ENCODE peak calls at places on chromosomes 4 and X, in nine cellular contexts. One of them, this sample, is unnamed.

GRCh38 chr4:87260477-87260876 is 40.1 kb upstream of the KLHL8 start:
- DNase-seq in foreskin fibroblast: no peak
- DNase-seq in neural crest cell: no peak
- DNase-seq in AG04450: no peak
- DNase-seq in cardiac fibroblast: no peak
- DNase-seq in epithelial cell of esophagus: peak; percentile 13
- DNase-seq in mesothelial cell of epicardium: no peak
- DNase-seq in PC-3: peak; percentile 6
- DNase-seq in tibial artery: no peak
- DNase-seq in this sample: no peak

GRCh38 chrX:100658936-100659335 is 14.9 kb downstream of the SRPX2 start:
- DNase-seq in tibial artery: no peak
- DNase-seq in neural crest cell: no peak
- DNase-seq in mesothelial cell of epicardium: no peak
- DNase-seq in cardiac fibroblast: no peak
- DNase-seq in PC-3: no peak
- DNase-seq in epithelial cell of esophagus: peak; percentile 39
- DNase-seq in AG04450: no peak
- DNase-seq in foreskin fibroblast: no peak
- DNase-seq in this sample: no peak

GRCh38 chrX:150436200-150436599 is 73.1 kb downstream of the MAMLD1 start:
- DNase-seq in cardiac fibroblast: peak; percentile 16
- DNase-seq in neural crest cell: no peak
- DNase-seq in PC-3: peak; percentile 55
- DNase-seq in AG04450: no peak
- DNase-seq in tibial artery: no peak
- DNase-seq in foreskin fibroblast: peak; percentile 24
- DNase-seq in mesothelial cell of epicardium: no peak
- DNase-seq in epithelial cell of esophagus: no peak
- DNase-seq in this sample: no peak

GRCh38 chrX:13128104-13128503 is 83.7 kb upstream of the FAM9C start:
- DNase-seq in tibial artery: no peak
- DNase-seq in PC-3: peak; percentile 54
- DNase-seq in cardiac fibroblast: peak; percentile 60
- DNase-seq in neural crest cell: no peak
- DNase-seq in epithelial cell of esophagus: peak; percentile 50
- DNase-seq in foreskin fibroblast: peak; percentile 46
- DNase-seq in mesothelial cell of epicardium: no peak
- DNase-seq in AG04450: no peak
- DNase-seq in this sample: no peak

GRCh38 chrX:46576458-46576857 is 2.9 kb downstream of the CHST7 start:
- DNase-seq in mesothelial cell of epicardium: no peak
- DNase-seq in PC-3: peak; percentile 53
- DNase-seq in neural crest cell: no peak
- DNase-seq in tibial artery: peak; percentile 37
- DNase-seq in AG04450: no peak
- DNase-seq in epithelial cell of esophagus: no peak
- DNase-seq in foreskin fibroblast: peak; percentile 74
- DNase-seq in cardiac fibroblast: peak; percentile 63
- DNase-seq in this sample: no peak

GRCh38 chrX:5306654-5307121 is 922.0 kb downstream of the NLGN4X start:
- DNase-seq in AG04450: no peak
- DNase-seq in foreskin fibroblast: no peak
- DNase-seq in tibial artery: peak; percentile 19
- DNase-seq in PC-3: no peak
- DNase-seq in cardiac fibroblast: no peak
- DNase-seq in epithelial cell of esophagus: no peak
- DNase-seq in neural crest cell: no peak
- DNase-seq in mesothelial cell of epicardium: no peak
- DNase-seq in this sample: no peak

GRCh38 chrX:154368630-154369452 is 5.6 kb downstream of the FLNA start:
- DNase-seq in neural crest cell: no peak
- DNase-seq in foreskin fibroblast: peak; percentile 98
- DNase-seq in cardiac fibroblast: peak; percentile 96
- DNase-seq in PC-3: peak; percentile 95
- DNase-seq in AG04450: peak; percentile 74
- DNase-seq in tibial artery: peak; percentile 81
- DNase-seq in epithelial cell of esophagus: peak; percentile 91
- DNase-seq in mesothelial cell of epicardium: peak; percentile 54
- DNase-seq in this sample: no peak

GRCh38 chrX:35622601-35623000 is 175.5 kb upstream of the MAGEB16 start:
- DNase-seq in PC-3: no peak
- DNase-seq in cardiac fibroblast: no peak
- DNase-seq in neural crest cell: no peak
- DNase-seq in foreskin fibroblast: no peak
- DNase-seq in mesothelial cell of epicardium: no peak
- DNase-seq in tibial artery: no peak
- DNase-seq in AG04450: no peak
- DNase-seq in epithelial cell of esophagus: no peak
- DNase-seq in this sample: no peak

GRCh38 chr4:113469023-113469390 is 292.5 kb downstream of the CAMK2D start:
- DNase-seq in foreskin fibroblast: peak; percentile 47
- DNase-seq in AG04450: no peak
- DNase-seq in tibial artery: no peak
- DNase-seq in mesothelial cell of epicardium: no peak
- DNase-seq in cardiac fibroblast: peak; percentile 68
- DNase-seq in neural crest cell: no peak
- DNase-seq in PC-3: no peak
- DNase-seq in epithelial cell of esophagus: no peak
- DNase-seq in this sample: no peak

GRCh38 chr4:180587379-180587778 is 1655.8 kb upstream of the TENM3 start:
- DNase-seq in tibial artery: no peak
- DNase-seq in neural crest cell: no peak
- DNase-seq in epithelial cell of esophagus: no peak
- DNase-seq in cardiac fibroblast: no peak
- DNase-seq in mesothelial cell of epicardium: no peak
- DNase-seq in AG04450: no peak
- DNase-seq in foreskin fibroblast: no peak
- DNase-seq in PC-3: no peak
- DNase-seq in this sample: no peak

GRCh38 chr4:76194325-76194724 is 19.3 kb downstream of the SCARB2 start:
- DNase-seq in tibial artery: peak; percentile 70
- DNase-seq in mesothelial cell of epicardium: no peak
- DNase-seq in cardiac fibroblast: peak; percentile 97
- DNase-seq in foreskin fibroblast: peak; percentile 93
- DNase-seq in AG04450: peak; percentile 74
- DNase-seq in epithelial cell of esophagus: peak; percentile 96
- DNase-seq in PC-3: peak; percentile 85
- DNase-seq in neural crest cell: no peak
- DNase-seq in this sample: no peak

GRCh38 chr4:75180217-75180616 is 247.3 kb downstream of the PARM1 start:
- DNase-seq in neural crest cell: no peak
- DNase-seq in epithelial cell of esophagus: peak; percentile 11
- DNase-seq in mesothelial cell of epicardium: no peak
- DNase-seq in tibial artery: no peak
- DNase-seq in foreskin fibroblast: no peak
- DNase-seq in AG04450: no peak
- DNase-seq in PC-3: peak; percentile 24
- DNase-seq in cardiac fibroblast: no peak
- DNase-seq in this sample: no peak

GRCh38 chr4:95023110-95023509 is 265.4 kb downstream of the BMPR1B start:
- DNase-seq in AG04450: no peak
- DNase-seq in foreskin fibroblast: no peak
- DNase-seq in PC-3: peak; percentile 52
- DNase-seq in epithelial cell of esophagus: peak; percentile 42
- DNase-seq in tibial artery: no peak
- DNase-seq in mesothelial cell of epicardium: no peak
- DNase-seq in neural crest cell: no peak
- DNase-seq in cardiac fibroblast: peak; percentile 4
- DNase-seq in this sample: no peak

GRCh38 chr4:158811704-158812103 is 42.9 kb downstream of the FNIP2 start:
- DNase-seq in epithelial cell of esophagus: peak; percentile 50
- DNase-seq in AG04450: no peak
- DNase-seq in PC-3: peak; percentile 41
- DNase-seq in foreskin fibroblast: peak; percentile 20
- DNase-seq in mesothelial cell of epicardium: no peak
- DNase-seq in tibial artery: peak; percentile 50
- DNase-seq in cardiac fibroblast: peak; percentile 54
- DNase-seq in neural crest cell: no peak
- DNase-seq in this sample: no peak

GRCh38 chrX:107701493-107702121 is 73.3 kb downstream of the PRPS1 start:
- DNase-seq in neural crest cell: no peak
- DNase-seq in AG04450: no peak
- DNase-seq in epithelial cell of esophagus: no peak
- DNase-seq in cardiac fibroblast: no peak
- DNase-seq in foreskin fibroblast: no peak
- DNase-seq in mesothelial cell of epicardium: no peak
- DNase-seq in tibial artery: no peak
- DNase-seq in PC-3: no peak
- DNase-seq in this sample: no peak

GRCh38 chrX:65596270-65596669 is 61.7 kb upstream of the LAS1L start:
- DNase-seq in mesothelial cell of epicardium: no peak
- DNase-seq in PC-3: peak; percentile 28
- DNase-seq in tibial artery: peak; percentile 28
- DNase-seq in cardiac fibroblast: peak; percentile 71
- DNase-seq in AG04450: no peak
- DNase-seq in foreskin fibroblast: peak; percentile 64
- DNase-seq in epithelial cell of esophagus: peak; percentile 68
- DNase-seq in neural crest cell: no peak
- DNase-seq in this sample: no peak

GRCh38 chr4:1239949-1240305 is 9.0 kb downstream of the CTBP1 start:
- DNase-seq in epithelial cell of esophagus: no peak
- DNase-seq in cardiac fibroblast: no peak
- DNase-seq in tibial artery: no peak
- DNase-seq in foreskin fibroblast: no peak
- DNase-seq in AG04450: no peak
- DNase-seq in PC-3: no peak
- DNase-seq in mesothelial cell of epicardium: no peak
- DNase-seq in neural crest cell: no peak
- DNase-seq in this sample: no peak

GRCh38 chr4:139603576-139604387 is 47.8 kb upstream of the SETD7 start:
- DNase-seq in foreskin fibroblast: peak; percentile 77
- DNase-seq in AG04450: no peak
- DNase-seq in PC-3: peak; percentile 73
- DNase-seq in epithelial cell of esophagus: peak; percentile 71
- DNase-seq in neural crest cell: peak; percentile 57
- DNase-seq in tibial artery: no peak
- DNase-seq in mesothelial cell of epicardium: no peak
- DNase-seq in cardiac fibroblast: peak; percentile 82
- DNase-seq in this sample: peak; percentile 26

GRCh38 chr4:88481557-88481956 is 24.6 kb downstream of the HERC5 start:
- DNase-seq in cardiac fibroblast: no peak
- DNase-seq in foreskin fibroblast: no peak
- DNase-seq in PC-3: no peak
- DNase-seq in neural crest cell: no peak
- DNase-seq in mesothelial cell of epicardium: no peak
- DNase-seq in epithelial cell of esophagus: no peak
- DNase-seq in AG04450: no peak
- DNase-seq in tibial artery: no peak
- DNase-seq in this sample: no peak

GRCh38 chr4:78764498-78764961 is 11.6 kb upstream of the BMP2K start:
- DNase-seq in mesothelial cell of epicardium: no peak
- DNase-seq in foreskin fibroblast: peak; percentile 86
- DNase-seq in AG04450: no peak
- DNase-seq in cardiac fibroblast: peak; percentile 81
- DNase-seq in PC-3: peak; percentile 19
- DNase-seq in epithelial cell of esophagus: peak; percentile 71
- DNase-seq in tibial artery: no peak
- DNase-seq in neural crest cell: no peak
- DNase-seq in this sample: no peak

GRCh38 chr4:26857278-26858034 is 3.2 kb upstream of the STIM2 start:
- DNase-seq in mesothelial cell of epicardium: peak; percentile 83
- DNase-seq in tibial artery: peak; percentile 81
- DNase-seq in neural crest cell: peak; percentile 64
- DNase-seq in PC-3: peak; percentile 83
- DNase-seq in cardiac fibroblast: peak; percentile 82
- DNase-seq in epithelial cell of esophagus: peak; percentile 95
- DNase-seq in AG04450: peak; percentile 57
- DNase-seq in foreskin fibroblast: peak; percentile 95
- DNase-seq in this sample: peak; percentile 89
- TF ChIP-seq CTCF in mesothelial cell of epicardium: no peak
- TF ChIP-seq CTCF in tibial artery: no peak
- TF ChIP-seq CTCF in neural crest cell: no peak
- TF ChIP-seq CTCF in PC-3: no peak
- TF ChIP-seq CTCF in cardiac fibroblast: no peak
- TF ChIP-seq CTCF in epithelial cell of esophagus: no peak
- TF ChIP-seq CTCF in AG04450: no peak
- TF ChIP-seq CTCF in foreskin fibroblast: no peak
- TF ChIP-seq CTCF in this sample: no peak

GRCh38 chrX:123455693-123456092 is 271.6 kb downstream of the GRIA3 start:
- DNase-seq in tibial artery: no peak
- DNase-seq in foreskin fibroblast: no peak
- DNase-seq in AG04450: no peak
- DNase-seq in PC-3: no peak
- DNase-seq in neural crest cell: no peak
- DNase-seq in epithelial cell of esophagus: no peak
- DNase-seq in cardiac fibroblast: no peak
- DNase-seq in mesothelial cell of epicardium: no peak
- DNase-seq in this sample: no peak

GRCh38 chrX:123454712-123455431 is 270.8 kb downstream of the GRIA3 start:
- DNase-seq in AG04450: no peak
- DNase-seq in foreskin fibroblast: no peak
- DNase-seq in mesothelial cell of epicardium: no peak
- DNase-seq in tibial artery: no peak
- DNase-seq in epithelial cell of esophagus: no peak
- DNase-seq in neural crest cell: no peak
- DNase-seq in PC-3: no peak
- DNase-seq in cardiac fibroblast: no peak
- DNase-seq in this sample: no peak

DNA sequence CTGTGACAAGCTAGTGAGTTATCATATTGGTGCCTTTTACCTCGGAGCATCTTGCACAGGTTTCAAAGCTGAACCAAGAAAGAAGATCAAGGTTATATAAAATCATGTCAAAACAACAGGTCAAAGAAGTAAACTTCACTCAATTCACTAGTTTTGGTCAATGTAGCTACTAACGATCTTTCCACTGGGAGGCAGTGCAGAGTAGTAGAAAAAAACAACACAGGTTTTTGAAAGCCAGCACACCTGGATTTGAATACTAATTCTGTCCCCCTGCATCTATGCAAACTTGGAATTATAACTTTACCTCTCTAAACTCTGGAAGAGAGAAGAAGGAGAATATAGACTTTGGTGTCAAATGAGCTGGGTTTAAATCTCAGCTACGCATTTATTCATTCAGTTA is 266.1 kb downstream of the GRIA3 start:
- DNase-seq in epithelial cell of esophagus: peak; percentile 17
- DNase-seq in tibial artery: no peak
- DNase-seq in neural crest cell: no peak
- DNase-seq in cardiac fibroblast: peak; percentile 28
- DNase-seq in AG04450: no peak
- DNase-seq in PC-3: peak; percentile 50
- DNase-seq in mesothelial cell of epicardium: no peak
- DNase-seq in foreskin fibroblast: peak; percentile 14
- DNase-seq in this sample: no peak
- TF ChIP-seq CTCF in epithelial cell of esophagus: peak; percentile 47
- TF ChIP-seq CTCF in tibial artery: peak; percentile 29
- TF ChIP-seq CTCF in neural crest cell: peak; percentile 60
- TF ChIP-seq CTCF in cardiac fibroblast: peak; percentile 37
- TF ChIP-seq CTCF in AG04450: peak; percentile 45
- TF ChIP-seq CTCF in PC-3: peak; percentile 71
- TF ChIP-seq CTCF in mesothelial cell of epicardium: peak; percentile 22
- TF ChIP-seq CTCF in foreskin fibroblast: peak; percentile 32
- TF ChIP-seq CTCF in this sample: peak; percentile 50

GRCh38 chr4:83284161-83285021 is at the start of gene COQ2:
- DNase-seq in epithelial cell of esophagus: peak; percentile 94
- DNase-seq in cardiac fibroblast: peak; percentile 96
- DNase-seq in neural crest cell: peak; percentile 93
- DNase-seq in mesothelial cell of epicardium: peak; percentile 87
- DNase-seq in AG04450: peak; percentile 85
- DNase-seq in tibial artery: peak; percentile 95
- DNase-seq in PC-3: peak; percentile 87
- DNase-seq in foreskin fibroblast: peak; percentile 98
- DNase-seq in this sample: peak; percentile 93
- TF ChIP-seq CTCF in epithelial cell of esophagus: peak; percentile 18
- TF ChIP-seq CTCF in cardiac fibroblast: no peak
- TF ChIP-seq CTCF in neural crest cell: peak; percentile 42
- TF ChIP-seq CTCF in mesothelial cell of epicardium: no peak
- TF ChIP-seq CTCF in AG04450: no peak
- TF ChIP-seq CTCF in tibial artery: peak; percentile 40
- TF ChIP-seq CTCF in PC-3: peak; percentile 15
- TF ChIP-seq CTCF in foreskin fibroblast: no peak
- TF ChIP-seq CTCF in this sample: peak; percentile 46

GRCh38 chr4:177349191-177349590 is 39.5 kb downstream of the NEIL3 start:
- DNase-seq in AG04450: no peak
- DNase-seq in foreskin fibroblast: no peak
- DNase-seq in neural crest cell: no peak
- DNase-seq in cardiac fibroblast: no peak
- DNase-seq in mesothelial cell of epicardium: no peak
- DNase-seq in epithelial cell of esophagus: no peak
- DNase-seq in PC-3: no peak
- DNase-seq in tibial artery: no peak
- DNase-seq in this sample: no peak
- TF ChIP-seq CTCF in AG04450: no peak
- TF ChIP-seq CTCF in foreskin fibroblast: no peak
- TF ChIP-seq CTCF in neural crest cell: no peak
- TF ChIP-seq CTCF in cardiac fibroblast: no peak
- TF ChIP-seq CTCF in mesothelial cell of epicardium: no peak
- TF ChIP-seq CTCF in epithelial cell of esophagus: no peak
- TF ChIP-seq CTCF in PC-3: no peak
- TF ChIP-seq CTCF in tibial artery: no peak
- TF ChIP-seq CTCF in this sample: no peak